ENCODE peak calls at places on chromosomes 5 and 9, in six cellular contexts. P, A, N, I, H and Z are unnamed samples.

GRCh38 chr5:87499478-87500410 is 87.0 kb upstream of the CCNH start:
- DNase-seq in P (no peak), A (no peak), N (no peak), I (no peak), H (peak; percentile 12), Z (no peak)

GRCh38 chr5:176837707-176838115 is 27.4 kb downstream of the UNC5A start:
- DNase-seq in P (no peak), A (peak; percentile 95), N (no peak), I (no peak), H (peak; percentile 35), Z (peak; percentile 60)

GRCh38 chr5:57396701-57397100 is 85.9 kb downstream of the ACTBL2 start:
- DNase-seq in P (no peak), A (no peak), N (no peak), I (no peak), H (no peak), Z (no peak)

GRCh38 chr9:135083831-135084230 is 3.6 kb upstream of the OLFM1 start:
- DNase-seq in P (no peak), A (no peak), N (no peak), I (no peak), H (no peak), Z (no peak)

GRCh38 chr9:23636199-23636598 is 189.8 kb downstream of the ELAVL2 start:
- DNase-seq in P (no peak), A (no peak), N (no peak), I (no peak), H (no peak), Z (no peak)

GRCh38 chr9:101486693-101487442 is 46.8 kb upstream of the RNF20 start:
- DNase-seq in P (peak; percentile 81), A (peak; percentile 83), N (peak; percentile 51), I (peak; percentile 28), H (peak; percentile 69), Z (no peak)

GRCh38 chr5:133113331-133114061 is 61.7 kb downstream of the HSPA4 start:
- DNase-seq in P (no peak), A (peak; percentile 35), N (no peak), I (no peak), H (no peak), Z (no peak)

GRCh38 chr5:168114444-168115017 is 176.9 kb upstream of the WWC1 start:
- DNase-seq in P (no peak), A (peak; percentile 73), N (no peak), I (no peak), H (peak; percentile 90), Z (peak; percentile 14)

GRCh38 chr9:38144421-38144820 is 75.4 kb upstream of the SHB start:
- DNase-seq in P (no peak), A (no peak), N (no peak), I (no peak), H (no peak), Z (no peak)

GRCh38 chr9:22211588-22212360 is 202.7 kb upstream of the CDKN2B start:
- DNase-seq in P (no peak), A (no peak), N (no peak), I (no peak), H (peak; percentile 54), Z (peak; percentile 96)

GRCh38 chr9:116860509-116861120 is 173.5 kb downstream of the TRIM32 start:
- DNase-seq in P (peak; percentile 57), A (peak; percentile 81), N (no peak), I (peak; percentile 66), H (peak; percentile 65), Z (no peak)